ENCODE peak calls at places on chromosomes 11 and 22, in eight cellular contexts. G is transverse colon, Y is GM12878, S is suprapubic skin, U is spleen, T is HCT116, A is endothelial cell of umbilical vein, W is HepG2. B is an unnamed sample.

GRCh38 chr11:11374358-11375148 is 21.5 kb upstream of the CSNK2A3 start:
- DNase-seq in S (no peak), T (no peak), W (no peak), Y (peak; percentile 11), U (no peak), A (no peak), G (no peak), B (peak; percentile 32)

GRCh38 chr22:30863161-30863833 is 105.3 kb downstream of the MORC2 start:
- DNase-seq in T (no peak), Y (no peak), W (peak; percentile 93), S (peak; percentile 75), U (peak; percentile 25), A (no peak), G (no peak), B (no peak)

GRCh38 chr11:104764718-104765045 is 133.6 kb downstream of the CASP12 start:
- DNase-seq in Y (no peak), W (no peak), T (no peak), G (no peak), A (peak; percentile 51), U (no peak), S (no peak), B (no peak)

GRCh38 chr22:47297261-47298016 is 535.0 kb downstream of the TBC1D22A start:
- DNase-seq in G (no peak), T (no peak), S (peak; percentile 58), Y (no peak), A (no peak), W (no peak), U (no peak), B (peak; percentile 58)

GRCh38 chr11:94049351-94049750 is 28.2 kb downstream of the HEPHL1 start:
- DNase-seq in T (no peak), Y (no peak), W (no peak), S (no peak), A (no peak), U (no peak), G (no peak), B (no peak)

GRCh38 chr11:68137833-68138232 is 16.6 kb upstream of the CHKA start:
- DNase-seq in G (no peak), W (peak; percentile 81), T (no peak), U (no peak), Y (no peak), S (no peak), A (no peak), B (no peak)

GRCh38 chr11:68683952-68684384 is 376 bp upstream of the GAL start:
- DNase-seq in Y (no peak), A (no peak), W (no peak), S (peak; percentile 70), G (no peak), U (no peak), T (no peak), B (no peak)

GRCh38 chr11:1308745-1309497 is 511 bp downstream of the TOLLIP start:
- DNase-seq in U (no peak), A (no peak), T (no peak), W (no peak), G (no peak), S (peak; percentile 80), Y (no peak), B (no peak)

GRCh38 chr11:12200359-12201015 is 90.1 kb downstream of the MICAL2 start:
- DNase-seq in G (peak; percentile 30), W (no peak), Y (no peak), U (no peak), A (peak; percentile 93), T (no peak), S (no peak), B (no peak)

GRCh38 chr11:2209900-2210321 is 38.3 kb upstream of the TH start:
- DNase-seq in U (peak; percentile 56), Y (no peak), A (no peak), G (no peak), W (no peak), T (no peak), S (no peak), B (no peak)

GRCh38 chr11:75820636-75821035 is 5.6 kb downstream of the UVRAG start:
- DNase-seq in W (no peak), T (no peak), A (no peak), G (no peak), Y (no peak), S (no peak), U (no peak), B (no peak)

GRCh38 chr22:17162731-17163130 is 3.7 kb upstream of the HDHD5 start:
- DNase-seq in A (no peak), W (no peak), T (no peak), U (no peak), Y (no peak), S (no peak), G (no peak), B (no peak)

GRCh38 chr22:17171016-17171312 is 11.9 kb upstream of the HDHD5 start:
- DNase-seq in S (no peak), T (no peak), A (no peak), W (no peak), Y (no peak), G (no peak), U (no peak), B (no peak)

GRCh38 chr22:17171313-17172171 is 12.5 kb upstream of the HDHD5 start:
- DNase-seq in A (peak; percentile 89), W (peak; percentile 79), S (peak; percentile 94), T (peak; percentile 82), Y (no peak), U (peak; percentile 97), G (peak; percentile 92), B (no peak)

GRCh38 chr22:17164392-17165024 is 5.4 kb upstream of the HDHD5 start:
- DNase-seq in A (no peak), T (peak; percentile 37), G (no peak), S (no peak), U (peak; percentile 19), W (no peak), Y (no peak), B (no peak)

GRCh38 chr22:17167486-17167885 is 8.4 kb upstream of the HDHD5 start:
- DNase-seq in T (no peak), S (no peak), U (no peak), A (no peak), Y (no peak), W (no peak), G (no peak), B (no peak)
- H3K27ac ChIP-seq in T (no peak overlapping the region), S (no peak overlapping the region), U (no peak overlapping the region), A (no peak overlapping the region), Y (no peak overlapping the region), W (no peak overlapping the region), G (no peak overlapping the region), B (no peak overlapping the region)

GRCh38 chr11:19738124-19738523 is 25.5 kb downstream of the NAV2 start:
- DNase-seq in T (no peak), S (no peak), A (no peak), Y (no peak), G (no peak), U (no peak), W (no peak), B (no peak)
- TF ChIP-seq POLR2AphosphoS5 in T (no peak), S (no peak), A (no peak), Y (no peak), G (no peak), U (no peak), W (no peak), B (no peak)

GRCh38 chr22:18024276-18024939 is at the start of gene MICAL3:
- DNase-seq in S (no peak), G (peak; percentile 75), A (peak; percentile 64), U (peak; percentile 93), Y (no peak), W (no peak), T (peak; percentile 34), B (no peak)
- H3K27ac ChIP-seq in S (peak within 1 kb of the TSS; percentile 81), G (peak within 1 kb of the TSS; percentile 87), A (no peak within 1 kb of the TSS), U (no peak within 1 kb of the TSS), Y (no peak within 1 kb of the TSS), W (no peak within 1 kb of the TSS), T (peak within 1 kb of the TSS; percentile 85), B (peak within 1 kb of the TSS; percentile 87)

GRCh38 chr11:27656806-27657483 is 43.3 kb downstream of the BDNF start:
- DNase-seq in Y (no peak), T (no peak), G (no peak), A (no peak), W (peak; percentile 9), U (no peak), S (no peak), B (no peak)
- TF ChIP-seq POLR2AphosphoS5 in Y (no peak), T (no peak), G (no peak), A (no peak), W (no peak), U (no peak), S (no peak), B (no peak)

GRCh38 chr11:73017024-73017751 is 124.9 kb downstream of the FCHSD2 start:
- DNase-seq in W (no peak), Y (no peak), G (no peak), A (no peak), S (no peak), U (no peak), T (no peak), B (no peak)

GRCh38 chr11:73024646-73025045 is 117.5 kb downstream of the FCHSD2 start:
- DNase-seq in G (no peak), Y (no peak), S (no peak), T (no peak), A (no peak), W (no peak), U (no peak), B (no peak)

GRCh38 chr11:73019996-73020395 is 122.1 kb downstream of the FCHSD2 start:
- DNase-seq in S (no peak), T (no peak), A (no peak), G (no peak), Y (no peak), W (peak; percentile 79), U (no peak), B (no peak)

GRCh38 chr11:73019448-73019847 is 122.7 kb downstream of the FCHSD2 start:
- DNase-seq in S (no peak), Y (no peak), G (no peak), W (peak; percentile 3), U (no peak), A (no peak), T (no peak), B (no peak)
- H3K27ac ChIP-seq in S (no peak overlapping the region), Y (no peak overlapping the region), G (no peak overlapping the region), W (peak overlapping the region; percentile 9), U (no peak overlapping the region), A (no peak overlapping the region), T (no peak overlapping the region), B (no peak overlapping the region)